ENCODE peak calls at places on chromosomes 11 and 22, in seven cellular contexts. I is iris pigment epithelial cell, H is Calu3, P is ACHN, T is amniotic stem cell, J is endodermal cell, A is activated T-helper 1 cell treated with Interleukin-2 at 50 U/mL for 16 hours. N is an unnamed sample.

GRCh38 chr22:35335936-35336781 is 36.5 kb downstream of the TOM1 start:
- DNase-seq in H (no peak), I (peak), T (no peak), J (no peak), A (no peak), P (no peak), N (no peak)

GRCh38 chr11:124791626-124792341 is 8.4 kb downstream of the MSANTD2 start:
- DNase-seq in J (no peak), H (no peak), I (peak), P (no peak), A (no peak), T (no peak), N (no peak)

GRCh38 chr11:78406568-78407196 is 10.9 kb downstream of the GAB2 start:
- DNase-seq in T (no peak), P (no peak), H (no peak), I (no peak), A (no peak), J (no peak), N (no peak)

GRCh38 chr22:46044718-46045458 is 67.9 kb upstream of the WNT7B start:
- DNase-seq in T (no peak), J (peak), A (no peak), P (no peak), H (peak), I (no peak), N (peak)

GRCh38 chr22:20646906-20647305 is 127.0 kb upstream of the SERPIND1 start:
- DNase-seq in T (no peak), J (no peak), I (no peak), H (no peak), A (no peak), P (no peak), N (no peak)

GRCh38 chr11:65329944-65330403 is 3.7 kb upstream of the DPF2 start:
- DNase-seq in A (peak), I (peak), T (peak), H (peak), J (peak), P (peak), N (peak)

GRCh38 chr11:66220566-66220935 is 47.9 kb upstream of the RAB1B start:
- DNase-seq in P (no peak), T (no peak), A (no peak), J (no peak), H (no peak), I (no peak), N (no peak)

GRCh38 chr11:86162257-86162656 is 82.3 kb upstream of the EED start:
- DNase-seq in J (no peak), I (peak), T (no peak), A (no peak), P (peak), H (no peak), N (no peak)

GRCh38 chr11:2825886-2826678 is 59.5 kb downstream of the CDKN1C start:
- DNase-seq in P (peak), T (peak), H (peak), I (peak), J (no peak), A (no peak), N (no peak)

GRCh38 chr22:46537221-46537945 is at the start of gene CELSR1:
- DNase-seq in A (no peak), I (peak), T (no peak), J (peak), H (peak), P (peak), N (peak)

GRCh38 chr22:28116261-28116673 is 197.2 kb upstream of the PITPNB start:
- DNase-seq in A (no peak), I (peak), T (peak), J (peak), P (peak), H (no peak), N (peak)

GRCh38 chr22:45296628-45297297 is 12.0 kb downstream of the UPK3A start:
- DNase-seq in I (no peak), P (no peak), J (no peak), A (peak), T (no peak), H (no peak), N (no peak)

GRCh38 chr22:28105396-28105795 is 186.3 kb upstream of the PITPNB start:
- DNase-seq in P (no peak), A (no peak), J (no peak), T (no peak), H (no peak), I (no peak), N (no peak)

GRCh38 chr11:110347660-110348059 is 51.2 kb upstream of the RDX start:
- DNase-seq in J (no peak), A (no peak), I (no peak), T (no peak), P (no peak), H (no peak), N (no peak)

GRCh38 chr11:66112640-66113098 is 42.6 kb downstream of the PACS1 start:
- DNase-seq in I (peak), A (no peak), H (no peak), J (no peak), P (no peak), T (peak), N (no peak)

GRCh38 chr11:119803726-119804294 is 74.8 kb upstream of the NECTIN1 start:
- DNase-seq in J (no peak), H (no peak), P (no peak), T (no peak), A (no peak), I (no peak), N (no peak)

GRCh38 chr11:120244476-120244875 is 4.5 kb downstream of the POU2F3 start:
- DNase-seq in H (no peak), P (no peak), I (peak), A (no peak), J (no peak), T (no peak), N (no peak)

GRCh38 chr22:17922925-17923898 is 101.1 kb downstream of the MICAL3 start:
- DNase-seq in A (no peak), H (peak), I (peak), T (peak), J (no peak), P (peak), N (no peak)

GRCh38 chr11:10936999-10937398 is 79.1 kb upstream of the ZBED5 start:
- DNase-seq in I (no peak), T (no peak), H (no peak), J (no peak), P (no peak), A (no peak), N (no peak)

GRCh38 chr22:49302530-49302929 is 525.1 kb downstream of the BRD1 start:
- DNase-seq in T (no peak), I (no peak), H (no peak), P (no peak), J (no peak), A (no peak), N (no peak)

GRCh38 chr11:78336877-78337553 is 80.6 kb downstream of the GAB2 start:
- DNase-seq in I (no peak), J (no peak), H (no peak), P (no peak), A (no peak), T (no peak), N (no peak)

GRCh38 chr22:27480487-27480886 is 321.1 kb downstream of the MN1 start:
- DNase-seq in T (no peak), A (no peak), I (no peak), P (no peak), H (peak), J (no peak), N (peak)

GRCh38 chr11:20022363-20023081 is 137.8 kb downstream of the DBX1 start:
- DNase-seq in T (no peak), J (peak), I (peak), A (no peak), H (peak), P (no peak), N (peak)

GRCh38 chr11:74204692-74205091 is 33.6 kb downstream of the PPME1 start:
- DNase-seq in P (no peak), J (no peak), T (no peak), I (no peak), H (no peak), A (no peak), N (no peak)

GRCh38 chr11:64603411-64604110 is 12.5 kb downstream of the SLC22A12 start:
- DNase-seq in A (no peak), P (no peak), I (no peak), T (no peak), H (no peak), J (no peak), N (no peak)

GRCh38 chr22:50105529-50106100 is 15.8 kb downstream of the MOV10L1 start:
- DNase-seq in J (no peak), A (no peak), P (no peak), I (peak), H (no peak), T (no peak), N (no peak)

GRCh38 chr11:65558785-65559509 is 788 bp upstream of the LTBP3 start:
- DNase-seq in J (peak), I (no peak), A (no peak), H (no peak), P (peak), T (no peak), N (no peak)

GRCh38 chr11:1298695-1299492 is 10.5 kb downstream of the TOLLIP start:
- DNase-seq in J (peak), H (peak), T (no peak), A (no peak), I (peak), P (no peak), N (peak)

GRCh38 chr11:12989428-12990242 is 19.5 kb upstream of the RASSF10 start:
- DNase-seq in J (peak), T (no peak), P (peak), A (no peak), H (no peak), I (peak), N (no peak)

GRCh38 chr11:819129-819931 is 616 bp downstream of the PNPLA2 start:
- DNase-seq in P (peak), I (peak), H (peak), J (peak), T (peak), A (peak), N (peak)